ENCODE peak calls at places on chromosomes 2 and 18, in ten cellular contexts. H, Q, R, Z, L, V, Y, P, I and T are unnamed samples.

GRCh38 chr2:159939946-159940345 is 122.5 kb downstream of the PLA2R1 start:
- DNase-seq in L (no peak), I (peak), Y (no peak), Q (no peak), H (no peak), P (no peak), Z (no peak), R (peak), V (no peak), T (no peak)

GRCh38 chr2:168912466-168913170 is 11.5 kb downstream of the G6PC2 start:
- DNase-seq in R (peak), P (peak), V (no peak), Z (no peak), H (peak), Y (no peak), I (no peak), L (peak), Q (no peak), T (peak)

GRCh38 chr2:209556354-209556961 is 132.6 kb downstream of the MAP2 start:
- DNase-seq in Y (no peak), H (no peak), Z (peak), I (peak), L (no peak), Q (no peak), P (no peak), V (peak), R (peak), T (no peak)

GRCh38 chr2:27622921-27623384 is 5.9 kb downstream of the CCDC121 start:
- DNase-seq in H (no peak), L (no peak), V (peak), Z (no peak), P (no peak), I (no peak), R (peak), Y (no peak), Q (no peak), T (no peak)

GRCh38 chr18:11851156-11852047 is at the start of gene CHMP1B:
- DNase-seq in L (peak), V (peak), P (peak), Y (peak), Z (peak), Q (peak), H (peak), I (peak), R (peak), T (peak)

GRCh38 chr2:241965931-241966412 is 96.4 kb downstream of the RTP5 start:
- DNase-seq in Q (no peak), V (peak), R (peak), I (peak), P (peak), Y (no peak), H (no peak), L (no peak), Z (peak), T (no peak)

GRCh38 chr2:220033546-220033945 is 406.1 kb downstream of the SLC4A3 start:
- DNase-seq in Q (no peak), L (no peak), R (peak), Z (no peak), H (no peak), I (no peak), P (no peak), Y (no peak), V (no peak), T (no peak)

GRCh38 chr18:51953521-51953920 is 386.5 kb upstream of the DCC start:
- DNase-seq in V (peak), R (no peak), Q (no peak), H (no peak), Y (no peak), P (no peak), I (peak), Z (no peak), L (no peak), T (no peak)

GRCh38 chr2:165239230-165239629 is at the start of gene SCN2A:
- DNase-seq in Q (no peak), V (no peak), Y (no peak), H (no peak), I (peak), R (peak), L (no peak), Z (no peak), P (no peak), T (no peak)

GRCh38 chr18:46335551-46336059 is 231.4 kb downstream of the HAUS1 start:
- DNase-seq in V (no peak), P (no peak), I (no peak), H (peak), R (no peak), Z (no peak), L (peak), Q (no peak), Y (no peak), T (peak)

GRCh38 chr2:35741556-35741955 is 614.0 kb upstream of the CRIM1 start:
- DNase-seq in I (no peak), V (no peak), L (no peak), R (no peak), Y (no peak), P (no peak), Q (no peak), H (no peak), Z (no peak), T (no peak)

GRCh38 chr2:893311-893710 is 57.3 kb upstream of the SNTG2 start:
- DNase-seq in Y (no peak), Q (peak), P (peak), L (peak), Z (no peak), H (no peak), V (no peak), R (peak), I (no peak), T (no peak)

GRCh38 chr2:16908671-16909070 is 243.0 kb upstream of the CYRIA start:
- DNase-seq in I (no peak), L (no peak), H (no peak), Y (no peak), R (no peak), Z (no peak), Q (no peak), P (no peak), V (no peak), T (no peak)

GRCh38 chr2:237556773-237557632 is 9.4 kb upstream of the PRLH start:
- DNase-seq in R (no peak), H (no peak), V (no peak), Y (no peak), I (peak), P (no peak), L (no peak), Z (no peak), Q (no peak), T (no peak)

GRCh38 chr18:27608742-27609141 is 423.6 kb upstream of the CHST9 start:
- DNase-seq in Y (no peak), V (no peak), L (no peak), P (no peak), Q (no peak), I (no peak), R (no peak), H (no peak), Z (no peak), T (no peak)
- TF ChIP-seq CTCF in Y (peak), V (peak), L (no peak), P (no peak), Q (no peak), I (peak), R (peak), H (peak), Z (no peak), T (peak)

GRCh38 chr18:74396252-74397204 is 60.6 kb downstream of the DIPK1C start:
- DNase-seq in Q (no peak), I (no peak), R (no peak), P (no peak), L (no peak), Z (no peak), H (no peak), Y (no peak), V (no peak), T (no peak)

GRCh38 chr18:74395630-74396251 is 61.4 kb downstream of the DIPK1C start:
- DNase-seq in Z (no peak), L (no peak), Q (no peak), V (no peak), Y (no peak), H (no peak), I (no peak), R (no peak), P (no peak), T (no peak)

GRCh38 chr18:74395006-74395405 is 62.1 kb downstream of the DIPK1C start:
- DNase-seq in L (no peak), Z (no peak), P (no peak), Q (no peak), H (no peak), I (no peak), Y (no peak), V (no peak), R (no peak), T (no peak)

GRCh38 chr18:74399225-74399887 is 57.8 kb downstream of the DIPK1C start:
- DNase-seq in R (no peak), Y (no peak), L (no peak), P (no peak), I (no peak), V (no peak), Q (no peak), Z (peak), H (peak), T (no peak)

GRCh38 chr18:74397572-74397971 is 59.5 kb downstream of the DIPK1C start:
- DNase-seq in R (no peak), Q (no peak), Z (no peak), I (no peak), P (peak), H (no peak), L (peak), V (no peak), Y (no peak), T (no peak)
- TF ChIP-seq CTCF in R (no peak), Q (no peak), Z (no peak), I (no peak), P (no peak), H (no peak), L (no peak), V (no peak), Y (no peak), T (no peak)

GRCh38 chr2:230322561-230323384 is 4.2 kb upstream of the SP140L start:
- DNase-seq in Y (no peak), I (no peak), L (no peak), Q (no peak), V (no peak), H (no peak), Z (no peak), P (no peak), R (no peak), T (no peak)
- TF ChIP-seq CTCF in Y (no peak), I (peak), L (peak), Q (no peak), V (no peak), H (no peak), Z (no peak), P (no peak), R (no peak), T (no peak)

DNA sequence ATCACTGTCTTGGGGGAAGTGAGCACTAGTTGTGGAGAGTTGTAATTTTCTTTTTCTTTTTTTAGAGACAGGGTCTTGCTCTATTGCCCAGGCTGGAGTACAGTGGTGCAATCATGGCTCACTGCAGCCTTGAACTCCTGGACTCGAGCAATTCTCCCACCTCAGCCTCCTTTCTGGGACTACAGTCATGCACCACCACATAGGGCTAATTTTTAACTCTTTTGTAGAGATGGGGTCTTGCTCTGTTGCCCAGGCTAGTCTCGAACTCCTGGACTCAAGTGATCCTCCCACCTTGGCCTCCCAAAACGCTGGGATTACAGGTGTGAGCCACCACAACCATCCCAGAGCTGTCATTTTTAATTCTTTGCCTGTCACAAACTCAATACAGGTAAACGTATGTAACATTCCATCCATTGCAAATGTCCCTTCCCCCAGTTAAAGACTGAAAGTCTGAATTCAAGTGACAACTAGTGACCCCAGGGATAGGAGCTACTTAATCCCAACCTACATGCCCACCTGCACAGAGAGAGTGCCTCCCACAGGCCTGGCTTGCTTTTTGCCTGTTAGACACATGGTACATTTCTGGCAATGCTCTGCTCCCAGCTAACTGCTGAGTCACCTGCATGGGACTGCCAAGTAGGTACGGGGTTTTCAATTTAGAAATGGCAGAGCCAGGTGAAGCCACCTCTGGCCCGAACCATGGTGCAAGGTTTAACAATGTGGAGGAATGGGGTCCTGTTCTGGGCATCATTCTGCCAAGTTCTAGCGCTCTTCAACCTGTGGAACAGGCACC is 60.6 kb downstream of the CYB5A start:
- DNase-seq in V (no peak), I (no peak), R (no peak), Y (no peak), H (no peak), P (peak), Z (no peak), L (no peak), Q (no peak), T (no peak)
- TF ChIP-seq CTCF in V (no peak), I (no peak), R (no peak), Y (no peak), H (no peak), P (no peak), Z (no peak), L (no peak), Q (no peak), T (no peak)

GRCh38 chr2:189413249-189413648 is 28.0 kb upstream of the WDR75 start:
- DNase-seq in L (no peak), I (no peak), Z (no peak), H (no peak), P (no peak), V (no peak), Y (no peak), R (no peak), Q (no peak), T (no peak)

GRCh38 chr2:189409136-189409535 is 32.1 kb upstream of the WDR75 start:
- DNase-seq in Y (no peak), L (no peak), V (no peak), H (no peak), Q (no peak), P (no peak), I (no peak), Z (no peak), R (no peak), T (no peak)

GRCh38 chr2:189409647-189410046 is 31.6 kb upstream of the WDR75 start:
- DNase-seq in Q (no peak), Y (no peak), V (no peak), Z (no peak), L (no peak), R (no peak), P (no peak), H (no peak), I (no peak), T (no peak)

GRCh38 chr2:189411860-189412259 is 29.4 kb upstream of the WDR75 start:
- DNase-seq in I (no peak), L (no peak), V (no peak), P (no peak), Z (no peak), H (no peak), Y (no peak), Q (no peak), R (peak), T (no peak)

GRCh38 chr2:189412330-189412953 is 28.8 kb upstream of the WDR75 start:
- DNase-seq in P (no peak), H (no peak), L (peak), Q (no peak), V (no peak), Y (no peak), I (peak), R (peak), Z (peak), T (peak)
- TF ChIP-seq CTCF in P (no peak), H (peak), L (peak), Q (no peak), V (peak), Y (peak), I (peak), R (peak), Z (peak), T (peak)

GRCh38 chr2:74461187-74462053 is 3.2 kb downstream of the WBP1 start:
- DNase-seq in Y (no peak), Q (no peak), P (no peak), L (peak), R (no peak), Z (no peak), I (no peak), H (no peak), V (no peak), T (peak)
- TF ChIP-seq CTCF in Y (no peak), Q (peak), P (no peak), L (peak), R (no peak), Z (no peak), I (peak), H (no peak), V (no peak), T (peak)

DNA sequence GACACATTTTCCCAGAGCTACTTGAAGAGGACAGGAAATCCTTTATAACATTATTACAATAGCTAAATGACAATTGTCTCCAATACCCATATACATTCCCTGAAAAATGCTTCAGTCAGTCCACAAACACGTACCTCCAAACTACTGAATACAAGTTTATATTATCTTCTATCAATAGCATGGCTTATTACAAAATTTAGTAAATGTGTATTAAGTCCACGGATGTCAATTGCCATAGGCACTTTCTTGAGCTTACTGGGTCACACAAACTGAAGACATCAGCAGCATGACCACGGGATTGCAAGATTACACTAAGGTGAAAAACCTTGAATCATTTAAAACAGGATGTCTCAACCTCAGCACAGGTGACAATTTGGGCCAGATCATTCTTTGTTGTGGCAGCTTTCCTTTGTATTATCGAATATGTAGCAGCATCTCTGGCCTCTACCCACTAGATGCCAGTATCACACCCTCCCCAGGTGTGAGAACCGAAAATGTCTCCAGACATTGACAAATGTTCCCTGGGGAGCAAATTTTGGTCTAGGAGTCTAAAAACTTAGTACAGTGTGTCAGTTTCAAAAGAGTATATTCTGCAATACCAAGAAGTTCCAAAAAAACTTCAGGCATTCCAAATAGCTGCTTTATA is 1.4 kb downstream of the MBD2 start:
- DNase-seq in V (no peak), Q (no peak), H (no peak), R (no peak), P (no peak), Z (no peak), I (no peak), Y (no peak), L (no peak), T (no peak)
- TF ChIP-seq CTCF in V (peak), Q (no peak), H (no peak), R (peak), P (no peak), Z (peak), I (peak), Y (no peak), L (no peak), T (no peak)

GRCh38 chr18:31511098-31511497 is 13.1 kb downstream of the DSG2 start:
- DNase-seq in H (no peak), V (no peak), P (no peak), L (no peak), I (no peak), Q (no peak), R (no peak), Y (no peak), Z (no peak), T (no peak)
- TF ChIP-seq CTCF in H (peak), V (no peak), P (no peak), L (no peak), I (peak), Q (no peak), R (no peak), Y (no peak), Z (peak), T (no peak)

DNA sequence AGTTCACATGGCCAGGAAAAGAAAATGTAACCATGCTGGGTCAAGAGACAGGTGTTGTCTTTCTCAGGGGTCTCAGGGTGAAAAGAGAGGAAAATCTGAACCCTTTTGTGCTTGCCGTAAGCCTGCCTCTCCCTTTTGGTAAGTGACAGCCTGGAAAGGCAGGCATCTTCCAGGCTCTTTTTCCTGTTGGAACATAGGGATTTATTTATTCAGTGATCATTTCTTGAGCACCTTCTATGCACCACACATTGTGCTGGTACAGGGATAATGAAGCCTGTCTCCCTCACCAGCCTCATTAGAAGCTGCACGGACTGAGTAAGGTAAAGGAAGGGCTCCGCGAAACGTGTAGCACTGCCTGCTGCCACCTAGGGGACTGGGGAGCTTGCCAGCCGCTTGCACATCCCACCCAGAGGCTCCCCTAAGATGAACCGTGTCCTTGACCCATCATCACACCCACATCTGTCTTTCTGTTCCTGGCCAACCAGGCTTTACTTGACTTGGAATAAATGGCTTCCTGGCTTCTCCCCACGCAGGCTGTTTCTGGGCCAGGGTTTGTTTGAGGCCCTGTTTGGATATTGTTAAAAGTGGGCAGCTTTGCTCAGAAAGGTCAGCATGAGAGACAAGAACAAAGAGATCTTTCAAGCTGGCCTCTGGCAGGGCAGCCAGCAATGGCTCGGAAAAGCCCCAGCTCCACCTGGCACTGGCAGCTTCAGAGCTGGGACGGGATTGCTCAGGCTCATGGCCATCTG is 73.3 kb upstream of the MCFD2 start:
- DNase-seq in L (peak), Q (no peak), Y (peak), H (no peak), I (no peak), V (no peak), P (peak), R (peak), Z (no peak), T (no peak)
- TF ChIP-seq CTCF in L (no peak), Q (peak), Y (no peak), H (peak), I (no peak), V (peak), P (no peak), R (no peak), Z (peak), T (no peak)